ENCODE peak calls at places on chromosomes 4 and X, in seven cellular contexts. L is lower leg skin, W is HCT116, J is A549, H is HepG2, U is NB4, T is adrenal gland. S is an unnamed sample.

GRCh38 chrX:48958635-48959094 is 1.3 kb upstream of the OTUD5 start:
- DNase-seq in L (peak), W (no peak), J (peak), H (peak), U (peak), T (peak), S (no peak)

GRCh38 chr4:57191523-57192034 is 81.4 kb upstream of the IGFBP7 start:
- DNase-seq in L (no peak), W (no peak), J (no peak), H (no peak), U (no peak), T (no peak), S (no peak)

GRCh38 chr4:122309988-122310626 is 68.7 kb upstream of the ADAD1 start:
- DNase-seq in L (no peak), W (no peak), J (no peak), H (peak), U (peak), T (no peak), S (no peak)

GRCh38 chrX:98405376-98405775 is 1521.7 kb downstream of the RPA4 start:
- DNase-seq in L (no peak), W (no peak), J (no peak), H (no peak), U (no peak), T (no peak), S (no peak)

GRCh38 chr4:139746430-139746829 is 80.8 kb downstream of the MGST2 start:
- DNase-seq in L (no peak), W (no peak), J (no peak), H (no peak), U (no peak), T (no peak), S (no peak)

GRCh38 chr4:138178566-138178965 is 63.6 kb downstream of the SLC7A11 start:
- DNase-seq in L (no peak), W (no peak), J (no peak), H (no peak), U (no peak), T (no peak), S (no peak)

GRCh38 chr4:141346144-141346543 is 125.4 kb downstream of the ZNF330 start:
- DNase-seq in L (no peak), W (peak), J (peak), H (peak), U (peak), T (peak), S (peak)

GRCh38 chrX:150365051-150365952 is 2.2 kb downstream of the MAMLD1 start:
- DNase-seq in L (peak), W (peak), J (peak), H (no peak), U (peak), T (peak), S (peak)

GRCh38 chr4:82042042-82042441 is 331.7 kb downstream of the HNRNPD start:
- DNase-seq in L (no peak), W (no peak), J (no peak), H (no peak), U (no peak), T (no peak), S (no peak)

GRCh38 chr4:8275511-8275910 is 6.0 kb downstream of the HTRA3 start:
- DNase-seq in L (no peak), W (no peak), J (no peak), H (no peak), U (no peak), T (no peak), S (no peak)

GRCh38 chrX:153539979-153540358 is 22.5 kb downstream of the ATP2B3 start:
- DNase-seq in L (no peak), W (no peak), J (no peak), H (no peak), U (no peak), T (peak), S (no peak)

GRCh38 chrX:9855536-9856320 is 69.5 kb downstream of the SHROOM2 start:
- DNase-seq in L (no peak), W (no peak), J (no peak), H (no peak), U (no peak), T (no peak), S (no peak)

GRCh38 chr4:72314869-72315268 is 254.2 kb downstream of the ADAMTS3 start:
- DNase-seq in L (peak), W (no peak), J (peak), H (no peak), U (no peak), T (peak), S (no peak)

GRCh38 chr4:14977836-14978235 is 24.4 kb upstream of the CPEB2 start:
- DNase-seq in L (no peak), W (no peak), J (no peak), H (no peak), U (no peak), T (no peak), S (no peak)

GRCh38 chrX:9880237-9880636 is 86.9 kb upstream of the CLDN34 start:
- DNase-seq in L (no peak), W (no peak), J (no peak), H (no peak), U (no peak), T (no peak), S (no peak)

GRCh38 chr4:10593130-10593529 is 91.4 kb downstream of the CLNK start:
- DNase-seq in L (no peak), W (peak), J (no peak), H (no peak), U (no peak), T (no peak), S (no peak)

GRCh38 chr4:8331567-8331955 is 62.0 kb downstream of the HTRA3 start:
- DNase-seq in L (no peak), W (no peak), J (no peak), H (no peak), U (no peak), T (no peak), S (peak)

GRCh38 chrX:11386001-11386523 is 92.8 kb downstream of the AMELX start:
- DNase-seq in L (no peak), W (no peak), J (no peak), H (no peak), U (no peak), T (no peak), S (no peak)

GRCh38 chr4:159677521-159677920 is 574.6 kb downstream of the RAPGEF2 start:
- DNase-seq in L (no peak), W (no peak), J (no peak), H (no peak), U (no peak), T (no peak), S (no peak)

GRCh38 chr4:4596720-4597119 is 54.9 kb upstream of the STX18 start:
- DNase-seq in L (no peak), W (no peak), J (no peak), H (no peak), U (no peak), T (no peak), S (no peak)

GRCh38 chr4:14916554-14917304 is 85.6 kb upstream of the CPEB2 start:
- DNase-seq in L (peak), W (peak), J (peak), H (peak), U (no peak), T (peak), S (peak)

GRCh38 chr4:20313237-20314030 is 61.7 kb downstream of the SLIT2 start:
- DNase-seq in L (no peak), W (peak), J (peak), H (peak), U (peak), T (no peak), S (no peak)

GRCh38 chr4:2964077-2964471 is 703 bp downstream of the GRK4 start:
- DNase-seq in L (no peak), W (no peak), J (no peak), H (no peak), U (peak), T (no peak), S (no peak)

GRCh38 chr4:147498031-147498700 is 17.3 kb downstream of the EDNRA start:
- DNase-seq in L (no peak), W (no peak), J (no peak), H (no peak), U (no peak), T (no peak), S (no peak)

GRCh38 chr4:185305979-185306442 is 89.7 kb downstream of the LRP2BP start:
- DNase-seq in L (no peak), W (peak), J (peak), H (no peak), U (no peak), T (no peak), S (no peak)

GRCh38 chr4:2662598-2662997 is 93.5 kb downstream of the TNIP2 start:
- DNase-seq in L (no peak), W (no peak), J (peak), H (no peak), U (peak), T (no peak), S (no peak)

GRCh38 chrX:78075787-78076389 is 28.2 kb upstream of the PGK1 start:
- DNase-seq in L (no peak), W (peak), J (no peak), H (no peak), U (no peak), T (no peak), S (no peak)

GRCh38 chr4:125639182-125639621 is 324.4 kb downstream of the FAT4 start:
- DNase-seq in L (no peak), W (no peak), J (no peak), H (no peak), U (no peak), T (no peak), S (peak)

GRCh38 chr4:145935253-145936141 is 3.1 kb downstream of the ZNF827 start:
- DNase-seq in L (no peak), W (no peak), J (peak), H (peak), U (no peak), T (peak), S (peak)

GRCh38 chrX:120559799-120560198 is 963 bp downstream of the CUL4B start:
- DNase-seq in L (no peak), W (no peak), J (no peak), H (no peak), U (peak), T (no peak), S (no peak)

GRCh38 chrX:140190441-140191108 is 225.3 kb upstream of the CXorf66 start:
- DNase-seq in L (no peak), W (no peak), J (no peak), H (no peak), U (no peak), T (peak), S (no peak)

GRCh38 chrX:119238557-119238956 is 2.5 kb downstream of the PGRMC1 start:
- DNase-seq in L (no peak), W (no peak), J (no peak), H (no peak), U (no peak), T (no peak), S (no peak)

GRCh38 chr4:139015948-139016451 is 419 bp downstream of the NOCT start:
- DNase-seq in L (peak), W (no peak), J (peak), H (peak), U (peak), T (peak), S (peak)

GRCh38 chr4:14632041-14632440 is 370.2 kb upstream of the CPEB2 start:
- DNase-seq in L (no peak), W (no peak), J (no peak), H (no peak), U (no peak), T (no peak), S (no peak)

GRCh38 chrX:149758068-149758714 is 15.7 kb upstream of the HSFX1 start:
- DNase-seq in L (no peak), W (no peak), J (no peak), H (no peak), U (no peak), T (no peak), S (no peak)

GRCh38 chr4:116362603-116363002 is 722.8 kb downstream of the TRAM1L1 start:
- DNase-seq in L (no peak), W (no peak), J (no peak), H (no peak), U (no peak), T (no peak), S (no peak)

GRCh38 chr4:150591284-150591874 is 9.4 kb downstream of the MAB21L2 start:
- DNase-seq in L (no peak), W (no peak), J (peak), H (peak), U (no peak), T (no peak), S (no peak)

DNA sequence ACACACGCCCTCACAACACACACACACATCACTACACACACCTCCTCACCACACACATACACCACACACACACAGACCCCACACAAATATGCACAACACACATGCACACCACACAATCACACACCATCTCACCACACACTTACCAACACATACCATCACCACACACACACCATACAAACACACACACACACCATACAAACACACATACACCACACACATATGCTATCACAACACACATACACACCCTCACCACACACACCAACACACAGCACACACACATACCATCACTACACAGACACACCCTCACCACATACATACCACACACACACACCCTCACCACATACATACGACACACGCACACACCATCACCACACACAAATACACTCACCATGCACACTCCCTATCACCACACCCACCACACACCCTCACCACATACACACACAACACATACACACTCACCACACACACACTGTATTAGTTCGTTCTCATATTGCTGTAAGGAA is 107.0 kb downstream of the DCTD start:
- DNase-seq in L (no peak), W (no peak), J (no peak), H (no peak), U (no peak), T (no peak), S (no peak)
- TF ChIP-seq CTCF in L (no peak), W (peak), J (no peak), H (no peak), U (no peak), T (no peak), S (no peak)

GRCh38 chrX:1491851-1492349 is 39.2 kb upstream of the ASMTL start:
- DNase-seq in L (no peak), W (peak), J (peak), H (peak), U (peak), T (no peak), S (no peak)
- TF ChIP-seq POLR2A in L (no peak), W (no peak), J (no peak), H (no peak), U (no peak), T (no peak), S (no peak)

DNA sequence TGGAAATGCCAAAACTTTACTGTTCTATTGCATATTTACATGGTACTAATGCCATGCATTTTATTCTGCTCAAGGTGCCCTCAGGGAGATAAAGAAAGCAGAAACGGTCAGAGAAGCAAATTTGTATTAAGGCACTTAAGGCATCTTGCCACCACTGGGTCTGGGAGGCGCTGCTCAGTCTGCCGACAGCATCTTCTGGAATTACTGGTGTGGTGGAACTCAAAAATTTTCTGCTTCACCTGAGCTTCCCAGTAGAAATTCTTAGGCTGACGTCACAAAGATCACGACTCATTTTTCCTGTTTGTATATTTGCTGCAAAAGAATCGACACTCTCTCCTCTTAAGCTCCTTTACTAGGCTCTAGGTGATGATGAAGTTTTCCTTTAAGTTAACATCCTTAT is 3.0 kb downstream of the RASSF6 start:
- DNase-seq in L (no peak), W (no peak), J (no peak), H (no peak), U (no peak), T (no peak), S (no peak)
- TF ChIP-seq CTCF in L (no peak), W (no peak), J (no peak), H (no peak), U (no peak), T (no peak), S (no peak)

GRCh38 chrX:53321216-53321942 is 40.0 kb upstream of the IQSEC2 start:
- DNase-seq in L (no peak), W (no peak), J (no peak), H (no peak), U (peak), T (no peak), S (no peak)
- TF ChIP-seq POLR2A in L (no peak), W (peak), J (peak), H (no peak), U (no peak), T (no peak), S (peak)

GRCh38 chr4:133147922-133148689 is 988 bp upstream of the PCDH10 start:
- DNase-seq in L (no peak), W (no peak), J (peak), H (no peak), U (no peak), T (no peak), S (no peak)
- TF ChIP-seq CTCF in L (no peak), W (no peak), J (no peak), H (no peak), U (no peak), T (no peak), S (no peak)

GRCh38 chrX:40646489-40647306 is 663 bp downstream of the CXorf38 start:
- DNase-seq in L (peak), W (no peak), J (peak), H (no peak), U (peak), T (peak), S (peak)

GRCh38 chrX:40647307-40648197 is at the start of gene CXorf38:
- DNase-seq in L (peak), W (peak), J (peak), H (peak), U (peak), T (peak), S (peak)

GRCh38 chrX:40644175-40644574 is 3.2 kb downstream of the CXorf38 start:
- DNase-seq in L (peak), W (no peak), J (no peak), H (no peak), U (peak), T (no peak), S (no peak)

DNA sequence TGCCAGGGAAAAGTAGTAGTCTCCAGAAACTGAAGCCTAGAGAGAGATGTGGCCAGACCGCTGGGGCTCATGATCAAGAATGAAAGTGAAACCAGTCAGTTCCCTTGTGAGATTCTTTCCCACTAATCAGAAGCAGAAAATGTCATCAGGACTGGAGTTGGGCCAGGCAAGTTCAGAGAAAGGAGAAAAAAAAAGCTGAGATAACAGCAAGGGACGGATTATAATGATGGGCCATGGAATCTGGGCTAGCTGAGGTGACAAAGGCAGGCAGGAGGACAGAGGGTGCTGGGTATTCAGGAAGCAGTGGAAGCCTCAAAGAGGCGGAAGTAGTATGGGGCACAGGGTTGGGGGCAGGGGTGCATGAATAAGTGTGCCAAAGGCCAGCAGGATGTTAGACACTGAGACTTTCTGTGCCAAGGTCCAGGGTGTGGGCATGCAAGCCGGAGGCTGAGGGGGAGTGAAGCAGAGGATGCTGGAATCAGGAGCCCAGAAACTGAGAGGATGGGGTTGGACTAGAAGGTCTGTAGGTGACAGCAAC is 2.5 kb downstream of the CXorf38 start:
- DNase-seq in L (peak), W (no peak), J (peak), H (peak), U (peak), T (peak), S (peak)
- TF ChIP-seq POLR2A in L (no peak), W (no peak), J (no peak), H (no peak), U (no peak), T (no peak), S (no peak)

GRCh38 chr4:154399259-154399974 is 92.2 kb downstream of the DCHS2 start:
- DNase-seq in L (no peak), W (no peak), J (peak), H (peak), U (no peak), T (no peak), S (no peak)
- TF ChIP-seq CTCF in L (no peak), W (peak), J (peak), H (peak), U (no peak), T (peak), S (no peak)

GRCh38 chr4:113260671-113261070 is 211.2 kb downstream of the ANK2 start:
- DNase-seq in L (no peak), W (no peak), J (no peak), H (no peak), U (no peak), T (no peak), S (no peak)

DNA sequence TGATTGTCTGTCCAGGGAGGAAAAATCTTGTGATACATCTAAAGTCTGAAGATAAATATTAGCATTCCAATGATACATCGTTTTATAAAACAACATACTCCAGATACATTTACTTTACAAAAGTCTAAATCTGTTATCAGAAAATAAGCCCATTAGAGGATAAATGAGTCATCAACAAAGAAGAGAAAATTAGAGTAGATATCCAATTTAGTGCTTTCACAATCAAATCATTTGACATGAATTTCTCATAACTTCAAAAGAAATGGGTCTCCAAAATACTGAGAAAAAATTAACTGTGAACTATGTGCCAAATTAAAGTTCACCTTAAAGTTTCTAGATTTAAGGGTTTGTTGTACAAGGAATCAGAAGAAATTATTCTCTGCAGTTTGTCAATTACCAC is 213.8 kb downstream of the ANK2 start:
- DNase-seq in L (no peak), W (no peak), J (no peak), H (no peak), U (no peak), T (no peak), S (no peak)
- TF ChIP-seq POLR2A in L (no peak), W (no peak), J (no peak), H (no peak), U (no peak), T (no peak), S (no peak)

S was measured in heart left ventricle.